ENCODE peak calls at places on chromosomes 5 and 9, in four cellular contexts. One of them, this sample, is unnamed.

GRCh38 chr9:94779693-94780290 is 53.3 kb downstream of the AOPEP start:
- DNase-seq in A172: no peak
- DNase-seq in fibroblast of mammary gland: no peak
- DNase-seq in cardiac fibroblast: no peak
- DNase-seq in this sample: no peak

GRCh38 chr5:6660704-6661103 is 27.5 kb downstream of the SRD5A1 start:
- DNase-seq in A172: no peak
- DNase-seq in fibroblast of mammary gland: no peak
- DNase-seq in cardiac fibroblast: no peak
- DNase-seq in this sample: no peak

GRCh38 chr9:83130541-83130940 is 67.6 kb upstream of the RASEF start:
- DNase-seq in A172: no peak
- DNase-seq in fibroblast of mammary gland: no peak
- DNase-seq in cardiac fibroblast: peak; percentile 9
- DNase-seq in this sample: peak; percentile 35

GRCh38 chr5:107618233-107618632 is 52.5 kb downstream of the EFNA5 start:
- DNase-seq in A172: peak; percentile 38
- DNase-seq in fibroblast of mammary gland: no peak
- DNase-seq in cardiac fibroblast: peak; percentile 11
- DNase-seq in this sample: peak; percentile 63

GRCh38 chr9:86126998-86127972 is 27.9 kb upstream of the GOLM1 start:
- DNase-seq in A172: peak; percentile 97
- DNase-seq in fibroblast of mammary gland: peak; percentile 86
- DNase-seq in cardiac fibroblast: peak; percentile 75
- DNase-seq in this sample: peak; percentile 90

GRCh38 chr5:140481758-140482157 is 65.7 kb upstream of the EIF4EBP3 start:
- DNase-seq in A172: peak; percentile 25
- DNase-seq in fibroblast of mammary gland: peak; percentile 41
- DNase-seq in cardiac fibroblast: peak; percentile 49
- DNase-seq in this sample: peak; percentile 78

GRCh38 chr5:108523360-108523759 is 141.5 kb upstream of the FBXL17 start:
- DNase-seq in A172: no peak
- DNase-seq in fibroblast of mammary gland: no peak
- DNase-seq in cardiac fibroblast: no peak
- DNase-seq in this sample: no peak

GRCh38 chr5:159034083-159034824 is 65.5 kb downstream of the EBF1 start:
- DNase-seq in A172: peak; percentile 6
- DNase-seq in fibroblast of mammary gland: peak; percentile 49
- DNase-seq in cardiac fibroblast: peak; percentile 53
- DNase-seq in this sample: peak; percentile 29

GRCh38 chr9:109110326-109111014 is 9.3 kb downstream of the TMEM245 start:
- DNase-seq in A172: peak; percentile 79
- DNase-seq in fibroblast of mammary gland: peak; percentile 89
- DNase-seq in cardiac fibroblast: peak; percentile 86
- DNase-seq in this sample: peak; percentile 83

GRCh38 chr5:127958421-127959011 is 125.0 kb upstream of the SLC12A2 start:
- DNase-seq in A172: no peak
- DNase-seq in fibroblast of mammary gland: no peak
- DNase-seq in cardiac fibroblast: no peak
- DNase-seq in this sample: no peak

GRCh38 chr9:33110686-33111085 is 34.2 kb upstream of the SMU1 start:
- DNase-seq in A172: no peak
- DNase-seq in fibroblast of mammary gland: no peak
- DNase-seq in cardiac fibroblast: no peak
- DNase-seq in this sample: no peak

GRCh38 chr9:117564839-117565238 is 139.4 kb upstream of the TLR4 start:
- DNase-seq in A172: no peak
- DNase-seq in fibroblast of mammary gland: no peak
- DNase-seq in cardiac fibroblast: no peak
- DNase-seq in this sample: no peak

This sample was measured in iris pigment epithelial cell.